ENCODE peak calls at places on chromosomes 2 and 18, in four cellular contexts. F is left lung, X is fibroblast of lung, K is AG04450. Z is an unnamed sample.

GRCh38 chr2:168935810-168936581 is 34.9 kb downstream of the G6PC2 start:
- DNase-seq in F (no peak), X (peak; percentile 2), K (no peak), Z (no peak)

GRCh38 chr2:24077535-24077877 is 1.4 kb upstream of the SF3B6 start:
- DNase-seq in F (no peak), X (no peak), K (no peak), Z (no peak)

GRCh38 chr2:78992451-78992806 is 33.1 kb upstream of the REG3G start:
- DNase-seq in F (no peak), X (no peak), K (no peak), Z (no peak)

GRCh38 chr2:75560768-75561565 is at the start of gene EVA1A:
- DNase-seq in F (peak; percentile 87), X (peak; percentile 64), K (peak; percentile 61), Z (peak; percentile 61)

GRCh38 chr2:1974391-1974790 is 230.1 kb upstream of the PXDN start:
- DNase-seq in F (no peak), X (no peak), K (no peak), Z (peak; percentile 98)

GRCh38 chr18:74171910-74172606 is 23.7 kb downstream of the TIMM21 start:
- DNase-seq in F (no peak), X (peak; percentile 11), K (no peak), Z (no peak)

GRCh38 chr2:2324565-2325101 is 6.4 kb downstream of the MYT1L start:
- DNase-seq in F (no peak), X (no peak), K (no peak), Z (no peak)

GRCh38 chr2:85215074-85216050 is 82.2 kb downstream of the TCF7L1 start:
- DNase-seq in F (no peak), X (peak; percentile 95), K (peak; percentile 86), Z (peak; percentile 99)

GRCh38 chr18:79299711-79300110 is 96.0 kb upstream of the NFATC1 start:
- DNase-seq in F (no peak), X (no peak), K (no peak), Z (no peak)

GRCh38 chr18:73007195-73007934 is 139.6 kb upstream of the NETO1 start:
- DNase-seq in F (no peak), X (no peak), K (no peak), Z (no peak)

GRCh38 chr2:102975996-102976636 is 214.3 kb downstream of the TMEM182 start:
- DNase-seq in F (no peak), X (peak; percentile 12), K (no peak), Z (peak; percentile 36)

GRCh38 chr2:130391058-130391871 is 35.4 kb downstream of the PTPN18 start:
- DNase-seq in F (peak; percentile 97), X (peak; percentile 65), K (no peak), Z (no peak)

GRCh38 chr2:179020156-179020750 is 29.7 kb downstream of the CCDC141 start:
- DNase-seq in F (no peak), X (no peak), K (no peak), Z (no peak)

GRCh38 chr2:215698566-215698965 is 262.7 kb upstream of the FN1 start:
- DNase-seq in F (no peak), X (peak; percentile 94), K (peak; percentile 87), Z (peak; percentile 99)

GRCh38 chr2:37665622-37666362 is 5.7 kb downstream of the CDC42EP3 start:
- DNase-seq in F (no peak), X (no peak), K (no peak), Z (no peak)

GRCh38 chr2:127355407-127356008 is 32.3 kb downstream of the MAP3K2 start:
- DNase-seq in F (no peak), X (peak; percentile 21), K (no peak), Z (no peak)

DNA sequence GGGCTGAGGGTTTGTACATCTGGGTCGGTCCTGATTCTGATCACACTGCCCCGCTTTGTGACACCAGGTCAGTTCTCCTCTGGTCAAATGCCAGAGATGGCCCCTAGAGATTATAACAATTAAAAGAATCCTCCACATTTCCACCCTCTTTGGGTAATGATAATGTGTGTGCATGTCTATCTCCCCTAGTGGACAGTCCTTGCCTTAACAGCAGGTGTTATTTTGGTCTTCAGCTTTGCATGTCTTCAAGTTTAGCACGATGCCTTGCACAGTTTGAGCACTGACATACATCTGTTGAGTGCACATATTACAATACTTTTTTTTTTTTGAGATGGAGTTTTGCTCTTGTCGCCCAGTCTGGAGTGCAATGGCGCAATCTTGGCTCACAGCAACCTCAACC is 25.7 kb upstream of the COX7A2L start:
- DNase-seq in F (no peak), X (no peak), K (no peak), Z (no peak)
- TF ChIP-seq CTCF in F (peak; percentile 25), X (peak; percentile 10), K (peak; percentile 43), Z (peak; percentile 41)

GRCh38 chr2:160582481-160583161 is 89.0 kb upstream of the RBMS1 start:
- DNase-seq in F (no peak), X (peak; percentile 60), K (peak; percentile 39), Z (peak; percentile 62)
- H3K4me3 ChIP-seq in F (no peak overlapping the region), X (no peak overlapping the region), K (no peak overlapping the region), Z (no peak overlapping the region)

GRCh38 chr2:176484838-176485237 is 215.6 kb downstream of the MTX2 start:
- DNase-seq in F (no peak), X (peak; percentile 1), K (no peak), Z (peak; percentile 86)
- TF ChIP-seq CTCF in F (no peak), X (no peak), K (no peak), Z (no peak)

GRCh38 chr2:44776924-44777480 is 164.5 kb upstream of the SIX3 start:
- DNase-seq in F (no peak), X (no peak), K (no peak), Z (no peak)
- H3K4me3 ChIP-seq in F (no peak overlapping the region), X (no peak overlapping the region), K (no peak overlapping the region), Z (no peak overlapping the region)

DNA sequence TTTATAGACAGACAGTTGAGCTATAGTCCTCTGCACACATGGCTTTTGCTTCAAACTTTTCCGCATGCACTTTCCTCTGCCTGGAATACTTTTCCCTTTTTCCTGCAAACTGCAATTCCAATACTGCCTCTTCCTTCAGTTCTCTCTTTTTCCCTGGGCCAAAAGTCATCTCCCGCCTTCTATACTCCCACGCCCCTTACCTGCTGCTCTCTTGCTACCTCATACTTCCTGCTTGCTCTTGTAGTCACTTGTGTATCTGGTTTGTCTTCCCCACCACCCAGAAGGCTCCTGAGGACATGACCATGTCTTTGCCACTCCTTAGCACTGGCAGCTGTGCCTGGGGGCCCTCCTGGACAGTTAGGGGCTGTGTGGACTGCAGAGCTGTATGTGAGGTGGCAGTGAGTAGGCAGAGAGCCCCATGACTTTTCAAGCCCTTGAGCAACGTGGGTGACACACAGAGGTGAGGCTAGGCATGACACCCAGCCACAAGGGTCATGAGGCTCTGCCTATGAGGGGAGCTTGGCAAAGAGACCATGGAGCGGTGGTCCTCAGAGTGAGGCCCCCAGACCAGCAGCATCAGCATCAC is 23.2 kb downstream of the SPEG start:
- DNase-seq in F (peak; percentile 26), X (no peak), K (no peak), Z (no peak)
- TF ChIP-seq CTCF in F (no peak), X (no peak), K (no peak), Z (no peak)

GRCh38 chr2:8584174-8585066 is 97.4 kb upstream of the ID2 start:
- DNase-seq in F (peak; percentile 75), X (no peak), K (no peak), Z (no peak)
- H3K4me3 ChIP-seq in F (peak overlapping the region; percentile 6), X (no peak overlapping the region), K (no peak overlapping the region), Z (no peak overlapping the region)

DNA sequence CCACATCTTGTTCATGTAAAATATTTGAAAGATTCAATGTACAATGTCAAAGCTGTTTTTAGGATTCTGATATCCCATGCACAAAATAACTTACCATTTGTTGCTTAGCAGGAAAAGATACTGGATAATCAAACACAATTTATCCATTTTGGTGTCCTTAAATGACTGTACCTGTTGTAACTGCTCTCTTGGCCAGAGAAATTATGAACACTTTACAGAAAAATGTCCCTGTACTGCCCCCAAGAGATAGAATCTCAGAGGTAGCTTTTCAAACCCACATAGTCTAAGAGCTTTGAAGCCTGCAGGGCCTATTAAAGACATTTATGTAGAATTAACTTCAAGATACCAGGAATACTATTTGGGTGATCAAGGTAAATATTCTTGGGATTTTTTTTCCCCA is 12.2 kb upstream of the ME2 start:
- DNase-seq in F (no peak), X (peak; percentile 33), K (no peak), Z (no peak)
- TF ChIP-seq CTCF in F (no peak), X (no peak), K (no peak), Z (peak; percentile 27)

DNA sequence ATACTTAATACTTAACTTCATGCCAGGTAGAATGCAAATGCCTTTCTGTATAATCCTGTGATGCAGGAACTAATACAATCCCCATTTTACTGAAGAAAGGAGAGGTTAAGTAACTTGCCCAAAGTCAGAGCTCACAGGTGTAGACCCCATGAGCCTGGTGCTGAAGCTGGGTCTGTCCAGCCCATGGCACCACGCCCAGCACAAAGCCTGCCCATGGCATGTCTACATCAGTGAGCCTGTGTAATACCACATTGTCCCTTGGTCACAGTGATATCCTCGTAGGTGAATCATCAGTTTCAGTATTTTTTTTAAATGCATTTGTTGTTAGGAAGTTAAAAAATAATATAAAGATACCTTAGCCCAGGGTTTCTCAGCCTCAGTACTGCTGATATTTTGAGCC is 69.9 kb upstream of the MCFD2 start:
- DNase-seq in F (peak; percentile 67), X (no peak), K (no peak), Z (no peak)
- H3K4me3 ChIP-seq in F (no peak overlapping the region), X (no peak overlapping the region), K (no peak overlapping the region), Z (no peak overlapping the region)

GRCh38 chr18:54127759-54128378 is 96.6 kb downstream of the MBD2 start:
- DNase-seq in F (no peak), X (peak; percentile 68), K (peak; percentile 8), Z (peak; percentile 32)
- TF ChIP-seq CTCF in F (peak; percentile 30), X (peak; percentile 60), K (peak; percentile 68), Z (peak; percentile 72)

GRCh38 chr2:233062946-233063268 is 2.8 kb downstream of the INPP5D start:
- DNase-seq in F (no peak), X (no peak), K (no peak), Z (no peak)

GRCh38 chr2:233060500-233061006 is 411 bp downstream of the INPP5D start:
- DNase-seq in F (no peak), X (no peak), K (no peak), Z (no peak)

GRCh38 chr2:233061007-233061590 is 957 bp downstream of the INPP5D start:
- DNase-seq in F (no peak), X (no peak), K (no peak), Z (no peak)

GRCh38 chr2:233062447-233062842 is 2.3 kb downstream of the INPP5D start:
- DNase-seq in F (no peak), X (no peak), K (no peak), Z (no peak)

GRCh38 chr2:233061591-233062446 is 1.7 kb downstream of the INPP5D start:
- DNase-seq in F (peak; percentile 90), X (peak; percentile 61), K (no peak), Z (no peak)
- H3K4me3 ChIP-seq in F (peak overlapping the region; percentile 55), X (no peak overlapping the region), K (no peak overlapping the region), Z (no peak overlapping the region)

Z was measured in astrocyte of the cerebellum.